ENCODE peak calls at places on chromosomes 13 and 19, in four cellular contexts. H, Q, V and U are unnamed samples.

GRCh38 chr13:32032780-32033179 is 1.2 kb downstream of the FRY start:
- DNase-seq in H (no peak), Q (no peak), V (no peak), U (no peak)

GRCh38 chr13:71602327-71602726 is 264.7 kb downstream of the DACH1 start:
- DNase-seq in H (no peak), Q (no peak), V (no peak), U (no peak)

GRCh38 chr13:30755678-30756077 is 20.3 kb downstream of the ALOX5AP start:
- DNase-seq in H (no peak), Q (no peak), V (no peak), U (no peak)

GRCh38 chr13:74771964-74772363 is 637.8 kb upstream of the KLF12 start:
- DNase-seq in H (no peak), Q (no peak), V (no peak), U (no peak)

GRCh38 chr19:852136-853013 is at the start of gene ELANE:
- DNase-seq in H (peak), Q (no peak), V (no peak), U (no peak)

GRCh38 chr13:34863360-34864135 is 78.5 kb upstream of the NBEA start:
- DNase-seq in H (no peak), Q (no peak), V (no peak), U (no peak)

GRCh38 chr13:52862358-52863206 is 14.1 kb upstream of the PCDH8 start:
- DNase-seq in H (peak), Q (no peak), V (peak), U (peak)

GRCh38 chr13:75621147-75621546 is 15.0 kb upstream of the LMO7 start:
- DNase-seq in H (no peak), Q (no peak), V (no peak), U (no peak)

GRCh38 chr19:7862413-7862951 is 11.7 kb downstream of the PRR36 start:
- DNase-seq in H (peak), Q (no peak), V (peak), U (peak)

GRCh38 chr19:3310280-3310679 is 56.1 kb upstream of the NFIC start:
- DNase-seq in H (no peak), Q (no peak), V (no peak), U (no peak)

GRCh38 chr13:63287926-63288325 is 1872.3 kb upstream of the PCDH20 start:
- DNase-seq in H (no peak), Q (no peak), V (no peak), U (no peak)

GRCh38 chr19:53102701-53103140 is 501 bp downstream of the ZNF160 start:
- DNase-seq in H (peak), Q (no peak), V (no peak), U (peak)

GRCh38 chr19:48654299-48655059 is 8.5 kb upstream of the CA11 start:
- DNase-seq in H (no peak), Q (no peak), V (peak), U (peak)

GRCh38 chr13:99981115-99982020 is at the start of gene ZIC2:
- DNase-seq in H (peak), Q (no peak), V (peak), U (peak)

GRCh38 chr13:33554919-33555791 is 262.8 kb upstream of the RFC3 start:
- DNase-seq in H (no peak), Q (no peak), V (no peak), U (no peak)

GRCh38 chr13:35979378-35979911 is 151.7 kb downstream of the DCLK1 start:
- DNase-seq in H (no peak), Q (no peak), V (no peak), U (no peak)

GRCh38 chr19:13212759-13213330 is 62.6 kb downstream of the IER2 start:
- DNase-seq in H (peak), Q (peak), V (peak), U (peak)

GRCh38 chr19:14248578-14249011 is 42.6 kb upstream of the ADGRL1 start:
- DNase-seq in H (peak), Q (no peak), V (no peak), U (peak)

GRCh38 chr13:57630661-57631606 is 610 bp upstream of the PCDH17 start:
- DNase-seq in H (no peak), Q (no peak), V (no peak), U (peak)

GRCh38 chr13:114135731-114136171 is 3.3 kb upstream of the RASA3 start:
- DNase-seq in H (peak), Q (no peak), V (no peak), U (no peak)

GRCh38 chr19:43581467-43581866 is 5.9 kb downstream of the PINLYP start:
- DNase-seq in H (no peak), Q (no peak), V (no peak), U (no peak)

GRCh38 chr19:18849838-18850400 is 18.2 kb downstream of the UPF1 start:
- DNase-seq in H (no peak), Q (no peak), V (no peak), U (no peak)

GRCh38 chr13:32225494-32225931 is 89.7 kb downstream of the ZAR1L start:
- DNase-seq in H (no peak), Q (no peak), V (no peak), U (no peak)

GRCh38 chr19:49361438-49362047 is 673 bp downstream of the TEAD2 start:
- DNase-seq in H (peak), Q (no peak), V (peak), U (peak)

GRCh38 chr13:72463561-72463960 is 263.9 kb downstream of the MZT1 start:
- DNase-seq in H (no peak), Q (no peak), V (no peak), U (no peak)

GRCh38 chr13:99275093-99275469 is 16.9 kb upstream of the GPR18 start:
- DNase-seq in H (no peak), Q (no peak), V (no peak), U (no peak)

GRCh38 chr19:7007859-7008258 is 13.4 kb downstream of the MBD3L2B start:
- DNase-seq in H (no peak), Q (no peak), V (no peak), U (no peak)

GRCh38 chr13:73608731-73609485 is 525.3 kb downstream of the KLF12 start:
- DNase-seq in H (no peak), Q (no peak), V (no peak), U (no peak)

GRCh38 chr13:35157143-35157755 is 215.2 kb downstream of the NBEA start:
- DNase-seq in H (peak), Q (peak), V (peak), U (peak)

GRCh38 chr13:89726690-89727435 is 1620.6 kb upstream of the MIR17HG start:
- DNase-seq in H (no peak), Q (no peak), V (no peak), U (no peak)

GRCh38 chr13:62747152-62747551 is 1331.5 kb upstream of the PCDH20 start:
- DNase-seq in H (no peak), Q (no peak), V (no peak), U (no peak)

GRCh38 chr19:48686103-48686502 is 9.7 kb upstream of the FUT2 start:
- DNase-seq in H (no peak), Q (no peak), V (no peak), U (no peak)

GRCh38 chr13:35675651-35676050 is 199.2 kb upstream of the MAB21L1 start:
- DNase-seq in H (no peak), Q (no peak), V (no peak), U (no peak)

GRCh38 chr13:77136902-77137420 is 110.0 kb upstream of the FBXL3 start:
- DNase-seq in H (no peak), Q (no peak), V (no peak), U (no peak)

GRCh38 chr13:77143325-77143907 is 116.5 kb upstream of the FBXL3 start:
- DNase-seq in H (no peak), Q (no peak), V (no peak), U (no peak)

GRCh38 chr13:77139311-77139710 is 112.4 kb upstream of the FBXL3 start:
- DNase-seq in H (no peak), Q (no peak), V (no peak), U (no peak)

GRCh38 chr13:77138813-77139212 is 111.9 kb upstream of the FBXL3 start:
- DNase-seq in H (no peak), Q (no peak), V (no peak), U (no peak)
- TF ChIP-seq USF1 in H (no peak), Q (no peak), V (no peak), U (no peak)

GRCh38 chr13:24286624-24287023 is 22.8 kb upstream of the C1QTNF9 start:
- DNase-seq in H (no peak), Q (no peak), V (no peak), U (no peak)
- TF ChIP-seq USF1 in H (no peak), Q (no peak), V (no peak), U (no peak)

DNA sequence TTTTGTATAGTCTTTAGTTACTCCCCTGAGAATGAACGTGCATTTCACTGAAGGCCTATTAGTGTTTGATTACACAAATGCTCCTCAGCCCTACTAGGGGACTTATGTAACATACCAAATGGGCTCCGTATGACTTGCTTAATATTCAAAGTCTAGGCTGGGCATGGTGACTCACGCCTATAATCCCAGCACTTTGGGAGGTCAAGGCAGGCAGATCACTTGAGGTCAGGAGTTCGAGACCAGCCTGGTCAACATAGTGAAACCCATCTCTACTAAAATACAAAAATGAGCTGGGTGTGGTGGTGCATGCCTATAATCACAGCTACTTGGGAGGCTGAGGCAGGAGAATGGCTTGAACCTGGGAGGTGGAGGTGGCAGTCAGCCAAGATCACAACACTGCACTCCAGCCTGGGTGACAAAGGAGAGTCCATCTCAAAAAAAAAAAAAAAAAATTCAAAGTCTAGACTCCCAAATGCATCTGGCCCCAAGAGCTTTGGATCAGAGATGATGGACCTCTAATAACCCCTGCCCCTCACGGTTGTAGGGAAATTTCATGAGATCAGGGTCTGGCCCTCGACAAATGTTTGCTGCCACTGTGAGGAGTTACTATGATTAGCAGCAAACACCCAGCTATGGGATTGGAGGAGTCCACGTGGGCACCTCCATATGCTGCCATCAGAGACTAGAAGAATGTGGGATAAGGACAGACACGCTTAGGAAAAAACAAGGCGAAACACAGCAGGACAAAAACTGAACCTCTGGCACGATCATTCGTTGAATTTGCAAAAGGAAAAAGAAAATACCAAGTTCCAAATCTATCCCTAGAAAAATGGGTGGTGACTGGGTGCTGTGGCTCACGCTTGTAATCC is 4.6 kb downstream of the FBXO17 start:
- DNase-seq in H (no peak), Q (no peak), V (no peak), U (no peak)
- TF ChIP-seq USF1 in H (no peak), Q (no peak), V (no peak), U (no peak)

GRCh38 chr13:40479196-40479845 is 187.1 kb downstream of the FOXO1 start:
- DNase-seq in H (no peak), Q (no peak), V (no peak), U (no peak)

GRCh38 chr13:40478775-40479174 is 187.7 kb downstream of the FOXO1 start:
- DNase-seq in H (no peak), Q (no peak), V (no peak), U (no peak)

GRCh38 chr13:40477623-40478608 is 188.5 kb downstream of the FOXO1 start:
- DNase-seq in H (no peak), Q (no peak), V (no peak), U (no peak)

GRCh38 chr13:40480915-40481525 is 185.4 kb downstream of the FOXO1 start:
- DNase-seq in H (no peak), Q (no peak), V (no peak), U (no peak)

GRCh38 chr13:40480012-40480914 is 186.2 kb downstream of the FOXO1 start:
- DNase-seq in H (no peak), Q (no peak), V (no peak), U (no peak)
- TF ChIP-seq USF1 in H (no peak), Q (no peak), V (no peak), U (no peak)

DNA sequence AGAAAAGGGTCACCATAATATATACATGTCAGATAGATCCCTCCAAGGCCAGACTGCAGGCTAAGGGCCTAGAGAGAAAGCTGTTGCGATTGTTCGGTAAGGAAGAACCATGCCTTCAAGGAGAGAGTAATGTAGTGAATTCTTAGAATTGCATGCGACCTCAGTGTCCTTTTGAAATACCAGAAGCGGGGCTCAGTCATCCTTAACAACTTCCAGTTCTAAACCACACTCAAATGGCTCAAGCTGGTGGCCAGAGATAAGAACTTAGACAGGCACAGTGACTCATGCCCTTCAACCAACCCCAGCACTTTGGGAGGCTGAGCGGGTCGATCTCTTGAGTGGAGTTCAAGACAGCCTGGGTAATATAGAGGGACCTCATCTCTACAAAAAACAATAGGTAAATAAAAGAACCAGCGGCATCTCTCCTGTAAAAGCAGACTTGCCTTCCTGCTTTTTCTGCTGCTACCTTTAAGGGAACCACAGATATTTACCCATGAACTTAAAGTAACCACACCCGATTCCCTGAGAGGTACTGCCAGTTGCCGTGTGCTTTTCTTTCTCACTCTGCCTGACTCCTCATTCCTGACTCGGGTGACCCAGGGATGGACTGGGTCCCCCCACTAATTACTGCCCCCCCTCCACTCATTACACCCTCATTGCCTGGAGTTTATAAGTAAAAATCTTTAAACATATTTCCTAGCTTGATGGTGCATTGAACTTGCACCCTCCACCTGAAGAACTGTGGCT is 15.4 kb upstream of the SIGLEC6 start:
- DNase-seq in H (no peak), Q (no peak), V (peak), U (no peak)
- TF ChIP-seq USF1 in H (no peak), Q (no peak), V (no peak), U (no peak)

GRCh38 chr19:33905937-33906577 is 109.4 kb downstream of the KCTD15 start:
- DNase-seq in H (peak), Q (no peak), V (peak), U (peak)

GRCh38 chr19:33903489-33903850 is 106.8 kb downstream of the KCTD15 start:
- DNase-seq in H (no peak), Q (no peak), V (no peak), U (no peak)

GRCh38 chr19:33902802-33903488 is 106.3 kb downstream of the KCTD15 start:
- DNase-seq in H (no peak), Q (no peak), V (peak), U (peak)

GRCh38 chr19:33905473-33905936 is 108.8 kb downstream of the KCTD15 start:
- DNase-seq in H (peak), Q (no peak), V (no peak), U (peak)

GRCh38 chr19:33904681-33905080 is 108.0 kb downstream of the KCTD15 start:
- DNase-seq in H (peak), Q (no peak), V (no peak), U (peak)
- TF ChIP-seq USF1 in H (no peak), Q (no peak), V (no peak), U (no peak)

GRCh38 chr19:35739275-35740107 is 2.8 kb downstream of the IGFLR1 start:
- DNase-seq in H (no peak), Q (no peak), V (no peak), U (no peak)
- TF ChIP-seq USF1 in H (no peak), Q (no peak), V (no peak), U (no peak)

DNA sequence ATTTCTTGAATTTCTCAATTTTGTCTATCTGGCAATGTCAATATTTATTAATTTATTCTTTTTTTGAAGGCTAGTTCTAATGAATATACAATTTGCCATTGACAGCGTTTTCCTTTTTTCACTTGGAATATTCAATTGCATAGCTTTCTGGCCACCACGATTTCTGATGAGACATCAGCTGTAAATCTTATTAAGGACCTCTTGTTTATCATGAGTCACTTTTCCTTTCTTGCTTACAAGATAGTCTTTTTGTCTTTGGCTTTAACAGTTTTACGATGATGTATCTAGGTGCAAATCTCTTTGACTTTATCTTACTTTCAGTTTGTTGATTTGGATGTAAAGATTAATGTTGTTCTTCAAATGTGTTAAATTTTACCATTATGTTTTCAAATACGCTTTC is 991.6 kb upstream of the SLC10A2 start:
- DNase-seq in H (no peak), Q (no peak), V (no peak), U (no peak)
- TF ChIP-seq USF1 in H (no peak), Q (no peak), V (no peak), U (no peak)

GRCh38 chr13:111512707-111513106 is 192.3 kb downstream of the TEX29 start:
- DNase-seq in H (no peak), Q (no peak), V (no peak), U (no peak)

GRCh38 chr13:111516712-111517640 is 196.5 kb downstream of the TEX29 start:
- DNase-seq in H (no peak), Q (no peak), V (no peak), U (no peak)

GRCh38 chr13:111515648-111516047 is 195.2 kb downstream of the TEX29 start:
- DNase-seq in H (no peak), Q (no peak), V (no peak), U (no peak)

GRCh38 chr13:111513766-111514611 is 193.5 kb downstream of the TEX29 start:
- DNase-seq in H (no peak), Q (no peak), V (no peak), U (no peak)

GRCh38 chr13:111514646-111515617 is 194.5 kb downstream of the TEX29 start:
- DNase-seq in H (no peak), Q (no peak), V (no peak), U (no peak)
- TF ChIP-seq USF1 in H (no peak), Q (no peak), V (no peak), U (no peak)

DNA sequence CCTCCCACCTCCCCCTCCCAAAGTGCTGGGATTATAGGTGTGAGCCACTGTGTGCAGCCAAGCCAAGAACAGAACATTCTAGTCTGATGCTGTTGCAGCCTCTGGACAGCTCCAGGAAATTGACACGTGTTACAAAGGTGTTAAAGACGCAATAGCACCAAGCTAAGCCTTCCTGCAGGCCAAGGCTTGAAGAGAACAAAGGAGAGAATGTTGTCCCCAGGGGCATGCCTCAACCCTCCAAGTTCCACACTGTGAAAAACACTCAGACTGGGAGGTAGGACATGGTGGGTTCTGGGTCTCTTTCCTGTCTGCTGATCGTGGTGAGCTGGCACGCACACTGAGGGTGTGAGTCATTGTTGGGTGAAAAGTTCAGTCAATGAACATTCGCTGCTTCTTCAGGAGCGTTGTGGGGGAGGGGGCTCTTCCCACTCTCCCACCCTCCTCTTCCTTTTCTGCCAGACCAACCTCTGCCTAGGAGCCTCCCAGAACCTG is 5.3 kb upstream of the PTPRS start:
- DNase-seq in H (no peak), Q (no peak), V (no peak), U (no peak)
- TF ChIP-seq USF1 in H (no peak), Q (no peak), V (no peak), U (no peak)